ENCODE peak calls at places on chromosomes 11 and 22, in eight cellular contexts. K is GM23338, I is transverse colon, M is GM12878, G is HCT116, Q is breast epithelium, E is vagina, V is Panc1. H is an unnamed sample.

GRCh38 chr11:86495341-86495740 is 120.7 kb downstream of the CCDC81 start:
- DNase-seq in I (no peak), G (no peak), E (no peak), M (no peak), V (no peak), Q (no peak), K (no peak), H (no peak)

GRCh38 chr11:11456896-11457295 is 103.8 kb upstream of the CSNK2A3 start:
- DNase-seq in M (no peak), K (no peak), V (no peak), Q (no peak), E (no peak), G (no peak), I (no peak), H (no peak)

GRCh38 chr11:22130462-22131053 is 62.3 kb upstream of the ANO5 start:
- DNase-seq in I (no peak), Q (no peak), E (no peak), G (no peak), K (peak; percentile 64), M (no peak), V (no peak), H (no peak)

GRCh38 chr11:8231979-8232378 is 31.7 kb downstream of the LMO1 start:
- DNase-seq in G (no peak), M (no peak), V (no peak), Q (no peak), I (no peak), K (no peak), E (no peak), H (no peak)

GRCh38 chr11:77083553-77084245 is 16.9 kb downstream of the CAPN5 start:
- DNase-seq in K (no peak), V (no peak), M (no peak), E (no peak), I (peak; percentile 7), Q (no peak), G (no peak), H (peak; percentile 19)

GRCh38 chr22:49381595-49382450 is 445.9 kb downstream of the BRD1 start:
- DNase-seq in E (peak; percentile 81), M (no peak), K (no peak), Q (no peak), I (no peak), G (no peak), V (no peak), H (peak; percentile 14)

GRCh38 chr11:76074178-76075112 is 131.9 kb downstream of the WNT11 start:
- DNase-seq in G (no peak), Q (no peak), E (no peak), M (no peak), K (no peak), V (no peak), I (no peak), H (no peak)

GRCh38 chr11:3201677-3202181 is 16.9 kb downstream of the MRGPRG start:
- DNase-seq in I (peak; percentile 3), M (no peak), E (no peak), G (no peak), Q (no peak), K (no peak), V (no peak), H (no peak)

GRCh38 chr11:33930317-33931021 is 38.6 kb upstream of the LMO2 start:
- DNase-seq in G (no peak), I (no peak), Q (peak; percentile 44), V (no peak), M (no peak), E (no peak), K (no peak), H (no peak)

GRCh38 chr11:105673089-105673488 is 63.2 kb downstream of the GRIA4 start:
- DNase-seq in K (peak; percentile 90), G (no peak), V (no peak), E (no peak), M (no peak), I (no peak), Q (no peak), H (no peak)

GRCh38 chr11:109033627-109034340 is 368.9 kb downstream of the DDX10 start:
- DNase-seq in V (no peak), I (no peak), M (no peak), E (no peak), G (no peak), Q (no peak), K (no peak), H (no peak)

GRCh38 chr11:126329644-126330200 is 25.8 kb upstream of the ST3GAL4 start:
- DNase-seq in V (no peak), I (no peak), Q (no peak), G (no peak), E (no peak), K (no peak), M (no peak), H (no peak)

GRCh38 chr22:38316340-38317236 is 645 bp downstream of the CSNK1E start:
- DNase-seq in I (peak; percentile 68), Q (peak; percentile 55), E (no peak), K (peak; percentile 60), V (no peak), M (no peak), G (no peak), H (peak; percentile 66)

GRCh38 chr11:88508808-88509581 is 171.5 kb upstream of the CTSC start:
- DNase-seq in K (peak; percentile 74), I (peak; percentile 10), G (no peak), V (no peak), Q (no peak), M (no peak), E (no peak), H (no peak)

GRCh38 chr11:17171342-17171741 is 36.4 kb downstream of the PIK3C2A start:
- DNase-seq in E (no peak), V (no peak), G (no peak), K (peak; percentile 48), I (no peak), M (no peak), Q (no peak), H (no peak)

GRCh38 chr11:114040706-114041211 is 18.8 kb upstream of the ZBTB16 start:
- DNase-seq in E (no peak), K (no peak), V (no peak), I (peak; percentile 73), M (no peak), G (no peak), Q (no peak), H (peak; percentile 46)
- TF ChIP-seq POLR2AphosphoS5 in E (peak; percentile 92), K (no peak), V (no peak), I (peak; percentile 75), M (no peak), G (no peak), Q (no peak), H (no peak)

GRCh38 chr11:35582033-35582432 is 36.2 kb upstream of the FJX1 start:
- DNase-seq in I (no peak), E (no peak), K (no peak), Q (no peak), V (no peak), G (no peak), M (no peak), H (no peak)

GRCh38 chr11:35584321-35584720 is 33.9 kb upstream of the FJX1 start:
- DNase-seq in G (no peak), I (no peak), Q (no peak), E (no peak), V (no peak), M (no peak), K (no peak), H (no peak)

GRCh38 chr11:35585411-35585810 is 32.8 kb upstream of the FJX1 start:
- DNase-seq in V (no peak), I (no peak), G (no peak), M (no peak), E (no peak), Q (no peak), K (no peak), H (no peak)

GRCh38 chr11:35583843-35584242 is 34.4 kb upstream of the FJX1 start:
- DNase-seq in Q (no peak), E (no peak), K (no peak), I (no peak), M (no peak), V (no peak), G (no peak), H (no peak)

GRCh38 chr11:35583126-35583525 is 35.1 kb upstream of the FJX1 start:
- DNase-seq in I (no peak), Q (no peak), G (no peak), E (no peak), V (no peak), K (no peak), M (no peak), H (no peak)
- H3K4me1 ChIP-seq in I (no peaks in the 10 kb centered on the region), Q (no peaks in the 10 kb centered on the region), G (peaks cover 7% of the 10 kb centered on the region), E (peaks cover 4% of the 10 kb centered on the region), V (no peaks in the 10 kb centered on the region), K (no peaks in the 10 kb centered on the region), M (no peaks in the 10 kb centered on the region), H (no peaks in the 10 kb centered on the region)

GRCh38 chr11:18393581-18394299 is 623 bp upstream of the LDHA start:
- DNase-seq in Q (no peak), G (no peak), M (no peak), V (no peak), K (no peak), I (no peak), E (no peak), H (no peak)

GRCh38 chr11:18395735-18396504 is 1.6 kb downstream of the LDHA start:
- DNase-seq in M (peak; percentile 86), K (peak; percentile 97), E (peak; percentile 98), G (peak; percentile 97), V (peak; percentile 96), I (peak; percentile 98), Q (peak; percentile 97), H (peak; percentile 99)

GRCh38 chr11:18394928-18395734 is 768 bp downstream of the LDHA start:
- DNase-seq in K (peak; percentile 40), Q (peak; percentile 23), M (no peak), V (no peak), G (no peak), I (peak; percentile 34), E (no peak), H (peak; percentile 31)

GRCh38 chr11:18392434-18393321 is 1.7 kb upstream of the LDHA start:
- DNase-seq in G (no peak), M (no peak), I (no peak), E (no peak), V (no peak), Q (no peak), K (peak; percentile 12), H (no peak)

GRCh38 chr11:18394300-18394927 is at the start of gene LDHA:
- DNase-seq in I (peak; percentile 99), M (peak; percentile 80), E (no peak), G (peak; percentile 90), V (peak; percentile 51), Q (peak; percentile 96), K (peak; percentile 88), H (peak; percentile 97)
- TF ChIP-seq POLR2AphosphoS5 in I (peak; percentile 100), M (peak; percentile 99), E (peak; percentile 79), G (peak; percentile 99), V (peak; percentile 98), Q (peak; percentile 99), K (peak; percentile 91), H (peak; percentile 83)

DNA sequence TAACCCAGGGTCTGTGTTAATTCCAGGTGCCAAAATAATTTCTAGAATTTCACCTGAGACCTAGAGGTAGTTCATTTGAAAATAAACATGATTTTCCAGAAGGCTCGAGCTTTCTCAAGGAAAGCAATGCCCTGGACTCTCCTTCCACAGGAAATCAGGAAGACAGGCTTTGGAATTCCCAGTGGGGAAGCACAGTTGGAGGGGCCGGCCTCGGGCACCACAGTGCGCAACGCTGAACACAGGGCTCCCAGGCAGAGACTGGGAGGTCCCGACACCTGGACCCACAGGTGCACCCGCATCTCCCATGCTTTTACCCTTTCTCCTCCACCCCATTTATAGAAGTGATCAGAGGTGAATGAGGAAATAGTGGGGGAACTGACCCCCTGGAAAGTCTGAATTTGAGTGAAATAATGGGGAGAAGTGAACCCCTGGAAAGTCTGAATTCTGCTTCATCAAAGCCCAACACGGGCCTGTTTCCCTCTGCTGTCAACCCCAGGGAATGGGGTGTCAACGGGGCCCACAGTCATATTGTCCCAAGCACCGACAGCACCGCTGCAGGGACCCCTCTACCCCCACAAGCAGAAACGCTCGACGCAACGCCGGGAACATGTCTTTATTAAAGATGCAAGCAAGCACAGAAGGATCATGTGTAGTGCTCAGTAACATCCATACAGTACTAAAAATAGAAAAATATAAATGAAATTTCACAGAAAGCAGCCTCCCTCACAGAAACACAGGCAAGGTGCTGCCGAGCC is 12.0 kb upstream of the EFCAB6 start:
- DNase-seq in K (no peak), M (no peak), V (no peak), Q (no peak), E (peak; percentile 72), I (no peak), G (no peak), H (peak; percentile 21)
- H3K4me1 ChIP-seq in K (peaks cover 21% of the 10 kb centered on the region), M (no peaks in the 10 kb centered on the region), V (no peaks in the 10 kb centered on the region), Q (no peaks in the 10 kb centered on the region), E (peaks cover 15% of the 10 kb centered on the region), I (no peaks in the 10 kb centered on the region), G (no peaks in the 10 kb centered on the region), H (peaks cover 42% of the 10 kb centered on the region)

H was measured in stomach.